ENCODE peak calls at places on chromosomes 16 and 17, in ten cellular contexts. U is GM12878, A is LHCN-M2, R is epithelial cell of esophagus, K is neuronal stem cell, P is B cell, H is HTR-8/SVneo, W is posterior cingulate gyrus, C is iPS DF 6.9, L is left ventricle myocardium inferior. N is an unnamed sample.

GRCh38 chr16:86854058-86854621 is 275.8 kb downstream of the FOXL1 start:
- DNase-seq in K (no peak), A (no peak), U (no peak), R (no peak), L (no peak), C (no peak), P (no peak), W (no peak), H (no peak), N (no peak)

GRCh38 chr16:75048546-75048945 is 49.7 kb downstream of the ZNRF1 start:
- DNase-seq in L (no peak), W (no peak), H (no peak), R (no peak), K (no peak), A (no peak), P (no peak), U (no peak), C (no peak), N (no peak)

GRCh38 chr16:80804451-80805383 is at the start of gene CDYL2:
- DNase-seq in R (peak; percentile 44), K (peak; percentile 14), P (peak; percentile 87), H (peak; percentile 54), W (peak; percentile 79), A (no peak), U (no peak), C (no peak), L (peak; percentile 48), N (no peak)

GRCh38 chr16:20049831-20050230 is 23.9 kb downstream of the GPR139 start:
- DNase-seq in A (no peak), R (peak; percentile 10), H (no peak), P (no peak), L (no peak), W (no peak), U (no peak), K (no peak), C (no peak), N (no peak)

GRCh38 chr16:10808218-10808617 is 10.4 kb downstream of the TVP23A start:
- DNase-seq in R (no peak), L (no peak), P (no peak), H (no peak), K (no peak), W (no peak), U (no peak), C (no peak), A (no peak), N (no peak)

GRCh38 chr16:72983728-72984350 is 64.1 kb downstream of the ZFHX3 start:
- DNase-seq in U (no peak), C (no peak), W (no peak), H (no peak), K (no peak), A (no peak), P (no peak), L (no peak), R (no peak), N (no peak)

GRCh38 chr16:48491517-48491916 is 106.3 kb upstream of the SIAH1 start:
- DNase-seq in P (no peak), R (no peak), C (no peak), H (no peak), A (no peak), U (no peak), L (no peak), W (no peak), K (no peak), N (no peak)

GRCh38 chr17:73017653-73018052 is 74.8 kb downstream of the SLC39A11 start:
- DNase-seq in C (no peak), K (no peak), U (no peak), A (peak; percentile 66), P (no peak), R (no peak), L (no peak), H (peak; percentile 56), W (no peak), N (no peak)

GRCh38 chr17:32490101-32490482 is 3.3 kb downstream of the CDK5R1 start:
- DNase-seq in W (no peak), L (no peak), P (peak; percentile 30), A (no peak), U (no peak), R (no peak), H (no peak), C (no peak), K (no peak), N (no peak)

GRCh38 chr16:49597796-49598195 is 224.2 kb downstream of the C16orf78 start:
- DNase-seq in C (no peak), W (no peak), A (no peak), P (no peak), K (no peak), L (no peak), U (no peak), H (no peak), R (no peak), N (peak; percentile 15)

GRCh38 chr16:19898924-19899604 is 14.4 kb upstream of the GPRC5B start:
- DNase-seq in H (peak; percentile 57), W (peak; percentile 72), L (no peak), R (peak; percentile 62), K (peak; percentile 69), C (no peak), U (no peak), P (no peak), A (peak; percentile 46), N (no peak)

GRCh38 chr16:80932725-80933124 is 74.0 kb downstream of the CMC2 start:
- DNase-seq in R (peak; percentile 91), W (no peak), A (peak; percentile 5), K (no peak), L (peak; percentile 48), C (no peak), U (no peak), P (no peak), H (peak; percentile 73), N (peak; percentile 58)

GRCh38 chr17:75876938-75877751 is 1.2 kb downstream of the TRIM47 start:
- DNase-seq in R (peak; percentile 79), C (no peak), L (peak; percentile 96), P (peak; percentile 61), U (no peak), A (peak; percentile 97), H (peak; percentile 92), W (peak; percentile 96), K (no peak), N (peak; percentile 98)

GRCh38 chr17:78324391-78325075 is 35.3 kb downstream of the SOCS3 start:
- DNase-seq in L (peak; percentile 91), C (no peak), U (no peak), H (no peak), K (no peak), A (peak; percentile 94), P (peak; percentile 52), W (peak; percentile 92), R (no peak), N (peak; percentile 90)

GRCh38 chr16:16167927-16168326 is 55.4 kb downstream of the ABCC6 start:
- DNase-seq in R (no peak), H (no peak), K (no peak), W (no peak), A (no peak), P (no peak), L (no peak), U (no peak), C (no peak), N (no peak)

GRCh38 chr16:11224096-11224893 is 31.7 kb downstream of the SOCS1 start:
- DNase-seq in U (peak; percentile 57), L (peak; percentile 85), R (no peak), K (no peak), H (no peak), P (peak; percentile 74), W (no peak), A (no peak), C (no peak), N (no peak)

GRCh38 chr17:16286009-16286946 is 67.0 kb downstream of the CENPV start:
- DNase-seq in W (no peak), H (peak; percentile 96), U (peak; percentile 96), P (peak; percentile 59), A (peak; percentile 99), K (peak; percentile 30), R (peak; percentile 85), C (peak; percentile 83), L (peak; percentile 72), N (peak; percentile 83)

GRCh38 chr17:1460233-1460632 is 4.2 kb upstream of the CRK start:
- DNase-seq in P (no peak), R (peak; percentile 50), H (no peak), L (peak; percentile 85), K (no peak), C (no peak), W (no peak), U (no peak), A (peak; percentile 39), N (no peak)

GRCh38 chr16:3087243-3087791 is 11.8 kb downstream of the ZSCAN10 start:
- DNase-seq in L (peak; percentile 46), C (no peak), A (no peak), P (no peak), H (no peak), W (no peak), U (no peak), R (no peak), K (no peak), N (no peak)

GRCh38 chr16:73610605-73611177 is 562.8 kb upstream of the ZFHX3 start:
- DNase-seq in W (no peak), U (no peak), C (no peak), A (no peak), P (no peak), L (no peak), H (no peak), K (no peak), R (no peak), N (no peak)

GRCh38 chr17:46115687-46116086 is 77.5 kb downstream of the KANSL1 start:
- DNase-seq in L (no peak), W (no peak), C (no peak), U (no peak), K (no peak), R (no peak), P (no peak), H (no peak), A (peak; percentile 34), N (no peak)

GRCh38 chr17:77887464-77888241 is 70.8 kb upstream of the TNRC6C start:
- DNase-seq in W (peak; percentile 93), C (no peak), A (peak; percentile 48), H (peak; percentile 92), K (peak; percentile 56), R (no peak), U (no peak), L (peak; percentile 88), P (peak; percentile 85), N (peak; percentile 92)

GRCh38 chr17:18141210-18141803 is 32.8 kb downstream of the MYO15A start:
- DNase-seq in U (no peak), K (peak; percentile 47), L (no peak), A (peak; percentile 52), R (peak; percentile 55), W (no peak), P (peak; percentile 67), C (no peak), H (peak; percentile 90), N (no peak)

GRCh38 chr17:14299261-14300093 is 1.4 kb upstream of the HS3ST3B1 start:
- DNase-seq in W (no peak), K (no peak), H (peak; percentile 14), L (no peak), A (no peak), C (no peak), P (peak; percentile 57), R (no peak), U (no peak), N (no peak)

GRCh38 chr17:14790518-14790917 is 474.6 kb downstream of the PMP22 start:
- DNase-seq in R (no peak), W (no peak), L (no peak), K (no peak), P (no peak), A (peak; percentile 42), U (no peak), H (no peak), C (no peak), N (no peak)

GRCh38 chr16:11402745-11403533 is 57.7 kb downstream of the RMI2 start:
- DNase-seq in H (no peak), A (no peak), C (no peak), L (no peak), K (no peak), P (no peak), U (no peak), W (no peak), R (no peak), N (no peak)

GRCh38 chr17:49899588-49899987 is 51.7 kb upstream of the TAC4 start:
- DNase-seq in W (no peak), A (no peak), K (no peak), U (no peak), H (no peak), R (no peak), C (no peak), P (no peak), L (no peak), N (no peak)

GRCh38 chr17:37392024-37392590 is 14.5 kb downstream of the ACACA start:
- DNase-seq in C (no peak), R (peak; percentile 43), A (peak; percentile 87), L (no peak), U (no peak), H (peak; percentile 71), P (no peak), W (no peak), K (no peak), N (no peak)

N was measured in sciatic nerve.